ENCODE peak calls at places on chromosomes 3 and 15, in five cellular contexts. One of them, this sample, is unnamed.

GRCh38 chr15:38190501-38190900 is 62.1 kb upstream of the SPRED1 start:
- DNase-seq in neural progenitor cell: no peak
- DNase-seq in CD8-positive, alpha-beta T cell: no peak
- DNase-seq in upper lobe of right lung: no peak
- DNase-seq in tibial nerve: no peak
- DNase-seq in this sample: no peak

GRCh38 chr15:63310646-63311045 is 33.2 kb downstream of the APH1B start:
- DNase-seq in neural progenitor cell: no peak
- DNase-seq in CD8-positive, alpha-beta T cell: no peak
- DNase-seq in upper lobe of right lung: no peak
- DNase-seq in tibial nerve: no peak
- DNase-seq in this sample: no peak

GRCh38 chr3:55968331-55968730 is 481.2 kb upstream of the WNT5A start:
- DNase-seq in neural progenitor cell: no peak
- DNase-seq in CD8-positive, alpha-beta T cell: no peak
- DNase-seq in upper lobe of right lung: no peak
- DNase-seq in tibial nerve: no peak
- DNase-seq in this sample: no peak

GRCh38 chr3:165210132-165210531 is 13.9 kb upstream of the SLITRK3 start:
- DNase-seq in neural progenitor cell: no peak
- DNase-seq in CD8-positive, alpha-beta T cell: no peak
- DNase-seq in upper lobe of right lung: no peak
- DNase-seq in tibial nerve: no peak
- DNase-seq in this sample: no peak

GRCh38 chr15:31341501-31342195 is 15.0 kb downstream of the KLF13 start:
- DNase-seq in neural progenitor cell: no peak
- DNase-seq in CD8-positive, alpha-beta T cell: no peak
- DNase-seq in upper lobe of right lung: peak; percentile 48
- DNase-seq in tibial nerve: no peak
- DNase-seq in this sample: no peak

GRCh38 chr3:149180057-149180573 is 41.5 kb downstream of the CP start:
- DNase-seq in neural progenitor cell: no peak
- DNase-seq in CD8-positive, alpha-beta T cell: no peak
- DNase-seq in upper lobe of right lung: peak; percentile 67
- DNase-seq in tibial nerve: peak; percentile 98
- DNase-seq in this sample: peak; percentile 52

GRCh38 chr3:77885381-77885780 is 845.5 kb downstream of the ROBO2 start:
- DNase-seq in neural progenitor cell: no peak
- DNase-seq in CD8-positive, alpha-beta T cell: no peak
- DNase-seq in upper lobe of right lung: no peak
- DNase-seq in tibial nerve: no peak
- DNase-seq in this sample: no peak

GRCh38 chr15:87401986-87402385 is 854.6 kb downstream of the NTRK3 start:
- DNase-seq in neural progenitor cell: no peak
- DNase-seq in CD8-positive, alpha-beta T cell: no peak
- DNase-seq in upper lobe of right lung: no peak
- DNase-seq in tibial nerve: no peak
- DNase-seq in this sample: no peak

GRCh38 chr15:98970799-98971198 is 36.8 kb downstream of the PGPEP1L start:
- DNase-seq in neural progenitor cell: no peak
- DNase-seq in CD8-positive, alpha-beta T cell: no peak
- DNase-seq in upper lobe of right lung: no peak
- DNase-seq in tibial nerve: no peak
- DNase-seq in this sample: no peak

GRCh38 chr15:101306341-101307047 is 11.4 kb upstream of the SNRPA1 start:
- DNase-seq in neural progenitor cell: no peak
- DNase-seq in CD8-positive, alpha-beta T cell: no peak
- DNase-seq in upper lobe of right lung: peak; percentile 47
- DNase-seq in tibial nerve: no peak
- DNase-seq in this sample: no peak

GRCh38 chr3:9676780-9677179 is 26.9 kb upstream of the CPNE9 start:
- DNase-seq in neural progenitor cell: no peak
- DNase-seq in CD8-positive, alpha-beta T cell: no peak
- DNase-seq in upper lobe of right lung: no peak
- DNase-seq in tibial nerve: no peak
- DNase-seq in this sample: no peak

GRCh38 chr3:72332036-72332435 is 516.2 kb downstream of the SHQ1 start:
- DNase-seq in neural progenitor cell: no peak
- DNase-seq in CD8-positive, alpha-beta T cell: no peak
- DNase-seq in upper lobe of right lung: no peak
- DNase-seq in tibial nerve: no peak
- DNase-seq in this sample: no peak

GRCh38 chr15:25508369-25509002 is 69.7 kb upstream of the UBE3A start:
- DNase-seq in neural progenitor cell: peak; percentile 68
- DNase-seq in CD8-positive, alpha-beta T cell: no peak
- DNase-seq in upper lobe of right lung: no peak
- DNase-seq in tibial nerve: peak; percentile 7
- DNase-seq in this sample: no peak

GRCh38 chr15:70164156-70164900 is 66.6 kb upstream of the TLE3 start:
- DNase-seq in neural progenitor cell: no peak
- DNase-seq in CD8-positive, alpha-beta T cell: no peak
- DNase-seq in upper lobe of right lung: no peak
- DNase-seq in tibial nerve: no peak
- DNase-seq in this sample: peak; percentile 7

GRCh38 chr3:52819936-52820335 is 10.5 kb downstream of the ITIH4 start:
- DNase-seq in neural progenitor cell: peak; percentile 55
- DNase-seq in CD8-positive, alpha-beta T cell: no peak
- DNase-seq in upper lobe of right lung: no peak
- DNase-seq in tibial nerve: no peak
- DNase-seq in this sample: no peak

GRCh38 chr3:13515786-13516783 is 32.8 kb upstream of the FBLN2 start:
- DNase-seq in neural progenitor cell: no peak
- DNase-seq in CD8-positive, alpha-beta T cell: no peak
- DNase-seq in upper lobe of right lung: no peak
- DNase-seq in tibial nerve: peak; percentile 51
- DNase-seq in this sample: no peak

GRCh38 chr15:67691450-67691849 is 133.9 kb upstream of the SKOR1 start:
- DNase-seq in neural progenitor cell: peak; percentile 65
- DNase-seq in CD8-positive, alpha-beta T cell: no peak
- DNase-seq in upper lobe of right lung: no peak
- DNase-seq in tibial nerve: no peak
- DNase-seq in this sample: no peak

GRCh38 chr3:43709022-43709421 is 18.3 kb downstream of the ABHD5 start:
- DNase-seq in neural progenitor cell: no peak
- DNase-seq in CD8-positive, alpha-beta T cell: no peak
- DNase-seq in upper lobe of right lung: no peak
- DNase-seq in tibial nerve: peak; percentile 29
- DNase-seq in this sample: no peak

GRCh38 chr3:141388823-141389617 is 20.7 kb downstream of the ZBTB38 start:
- DNase-seq in neural progenitor cell: no peak
- DNase-seq in CD8-positive, alpha-beta T cell: no peak
- DNase-seq in upper lobe of right lung: no peak
- DNase-seq in tibial nerve: no peak
- DNase-seq in this sample: no peak

GRCh38 chr3:120350431-120350941 is 1.3 kb upstream of the LRRC58 start:
- DNase-seq in neural progenitor cell: no peak
- DNase-seq in CD8-positive, alpha-beta T cell: no peak
- DNase-seq in upper lobe of right lung: no peak
- DNase-seq in tibial nerve: peak; percentile 30
- DNase-seq in this sample: no peak

GRCh38 chr15:96331942-96332853 is 1.7 kb downstream of the NR2F2 start:
- DNase-seq in neural progenitor cell: peak; percentile 59
- DNase-seq in CD8-positive, alpha-beta T cell: no peak
- DNase-seq in upper lobe of right lung: peak; percentile 80
- DNase-seq in tibial nerve: peak; percentile 4
- DNase-seq in this sample: peak; percentile 24

GRCh38 chr15:38623744-38624143 is 59.1 kb upstream of the RASGRP1 start:
- DNase-seq in neural progenitor cell: no peak
- DNase-seq in CD8-positive, alpha-beta T cell: no peak
- DNase-seq in upper lobe of right lung: no peak
- DNase-seq in tibial nerve: no peak
- DNase-seq in this sample: no peak

GRCh38 chr3:79086514-79086913 is 681.3 kb downstream of the ROBO1 start:
- DNase-seq in neural progenitor cell: peak; percentile 79
- DNase-seq in CD8-positive, alpha-beta T cell: no peak
- DNase-seq in upper lobe of right lung: no peak
- DNase-seq in tibial nerve: peak; percentile 38
- DNase-seq in this sample: no peak

DNA sequence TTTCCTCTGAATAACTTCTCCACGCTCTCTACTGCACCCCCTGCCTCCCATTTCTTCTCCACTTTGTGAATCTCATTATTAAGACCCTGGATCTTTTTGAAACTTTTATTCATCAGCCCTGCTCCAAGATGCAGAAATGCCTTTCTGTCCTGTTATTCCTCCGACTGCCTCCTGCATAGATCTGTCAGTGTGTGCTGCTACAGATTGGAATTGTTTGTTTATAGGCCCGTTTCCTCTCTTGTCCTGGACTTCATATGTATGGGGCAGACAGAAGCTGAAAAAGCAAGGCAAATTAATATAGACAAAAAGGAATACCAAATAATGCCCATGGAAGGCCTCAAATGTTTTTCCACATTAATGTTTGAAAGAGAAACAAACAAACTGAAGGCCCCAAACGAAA is 8.6 kb downstream of the CHST2 start:
- DNase-seq in neural progenitor cell: no peak
- DNase-seq in CD8-positive, alpha-beta T cell: no peak
- DNase-seq in upper lobe of right lung: no peak
- DNase-seq in tibial nerve: no peak
- DNase-seq in this sample: no peak
- H3K27me3 ChIP-seq in neural progenitor cell: no peaks in the 10 kb centered on the region
- H3K27me3 ChIP-seq in CD8-positive, alpha-beta T cell: no peaks in the 10 kb centered on the region
- H3K27me3 ChIP-seq in upper lobe of right lung: no peaks in the 10 kb centered on the region
- H3K27me3 ChIP-seq in tibial nerve: no peaks in the 10 kb centered on the region
- H3K27me3 ChIP-seq in this sample: no peaks in the 10 kb centered on the region

GRCh38 chr3:16308727-16309126 is 43.7 kb downstream of the OXNAD1 start:
- DNase-seq in neural progenitor cell: no peak
- DNase-seq in CD8-positive, alpha-beta T cell: no peak
- DNase-seq in upper lobe of right lung: no peak
- DNase-seq in tibial nerve: no peak
- DNase-seq in this sample: no peak

GRCh38 chr3:16315623-16316022 is 50.6 kb downstream of the OXNAD1 start:
- DNase-seq in neural progenitor cell: no peak
- DNase-seq in CD8-positive, alpha-beta T cell: no peak
- DNase-seq in upper lobe of right lung: no peak
- DNase-seq in tibial nerve: no peak
- DNase-seq in this sample: no peak

GRCh38 chr3:16313955-16314645 is 49.1 kb downstream of the OXNAD1 start:
- DNase-seq in neural progenitor cell: no peak
- DNase-seq in CD8-positive, alpha-beta T cell: no peak
- DNase-seq in upper lobe of right lung: no peak
- DNase-seq in tibial nerve: no peak
- DNase-seq in this sample: no peak

GRCh38 chr3:16309558-16309957 is 44.5 kb downstream of the OXNAD1 start:
- DNase-seq in neural progenitor cell: no peak
- DNase-seq in CD8-positive, alpha-beta T cell: no peak
- DNase-seq in upper lobe of right lung: no peak
- DNase-seq in tibial nerve: no peak
- DNase-seq in this sample: no peak

DNA sequence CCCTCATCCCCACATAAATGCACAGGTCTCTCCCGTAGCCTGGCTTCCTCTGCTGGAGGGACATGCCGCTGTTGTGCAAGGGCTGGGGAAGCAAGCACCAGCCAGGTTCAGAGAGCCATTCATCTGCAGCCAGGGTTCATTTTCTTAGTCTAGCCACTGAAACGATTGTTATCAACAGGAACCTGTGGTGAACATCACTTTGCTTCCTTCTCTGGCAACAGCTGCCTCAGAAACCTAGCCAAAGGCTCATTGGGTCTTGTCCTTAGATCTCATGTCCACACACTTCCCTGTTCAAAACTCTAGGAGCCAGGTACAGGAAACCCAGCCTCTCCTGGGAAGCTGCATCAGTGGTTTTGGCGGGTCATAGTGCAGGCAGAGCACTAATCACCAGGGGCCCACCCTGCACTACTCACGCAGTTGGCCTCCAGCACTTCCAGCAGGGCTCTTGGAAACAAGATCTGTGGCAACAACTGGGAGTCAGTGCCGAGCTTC is 47.0 kb downstream of the OXNAD1 start:
- DNase-seq in neural progenitor cell: no peak
- DNase-seq in CD8-positive, alpha-beta T cell: peak; percentile 37
- DNase-seq in upper lobe of right lung: no peak
- DNase-seq in tibial nerve: peak; percentile 48
- DNase-seq in this sample: no peak
- H3K36me3 ChIP-seq in neural progenitor cell: no peaks in the 10 kb centered on the region
- H3K36me3 ChIP-seq in CD8-positive, alpha-beta T cell: peaks cover 32% of the 10 kb centered on the region
- H3K36me3 ChIP-seq in upper lobe of right lung: peaks cover 31% of the 10 kb centered on the region
- H3K36me3 ChIP-seq in tibial nerve: peaks cover 46% of the 10 kb centered on the region
- H3K36me3 ChIP-seq in this sample: no peaks in the 10 kb centered on the region

DNA sequence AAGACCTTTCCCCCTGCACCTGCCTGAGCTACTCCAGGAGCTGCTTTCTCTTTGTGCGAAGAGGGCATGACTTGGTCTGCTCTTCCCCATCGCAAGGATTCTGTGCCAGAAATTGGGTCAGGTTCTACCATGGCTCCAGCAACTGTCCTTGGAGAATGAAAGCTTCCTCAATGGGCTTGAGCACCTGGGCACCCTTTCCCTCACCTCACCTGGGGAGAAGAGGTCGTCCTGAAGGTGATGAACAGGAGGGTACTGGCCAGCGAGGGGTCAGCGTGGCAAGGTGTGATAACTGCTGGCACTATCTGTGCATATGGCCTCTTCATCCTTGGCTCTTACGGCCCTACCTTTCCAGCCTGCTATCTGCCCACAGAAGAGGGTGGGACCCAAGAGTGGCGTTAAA is 899 bp upstream of the RBM15B start:
- DNase-seq in neural progenitor cell: no peak
- DNase-seq in CD8-positive, alpha-beta T cell: no peak
- DNase-seq in upper lobe of right lung: no peak
- DNase-seq in tibial nerve: no peak
- DNase-seq in this sample: no peak
- H3K4me1 ChIP-seq in neural progenitor cell: peaks cover 38% of the 10 kb centered on the region
- H3K4me1 ChIP-seq in CD8-positive, alpha-beta T cell: peaks cover 54% of the 10 kb centered on the region
- H3K4me1 ChIP-seq in upper lobe of right lung: peaks cover 58% of the 10 kb centered on the region
- H3K4me1 ChIP-seq in tibial nerve: no peaks in the 10 kb centered on the region
- H3K4me1 ChIP-seq in this sample: peaks cover 4% of the 10 kb centered on the region

GRCh38 chr3:98717584-98717983 is 45.6 kb upstream of the ST3GAL6 start:
- DNase-seq in neural progenitor cell: no peak
- DNase-seq in CD8-positive, alpha-beta T cell: no peak
- DNase-seq in upper lobe of right lung: no peak
- DNase-seq in tibial nerve: no peak
- DNase-seq in this sample: no peak
- H3K27me3 ChIP-seq in neural progenitor cell: no peaks in the 10 kb centered on the region
- H3K27me3 ChIP-seq in CD8-positive, alpha-beta T cell: no peaks in the 10 kb centered on the region
- H3K27me3 ChIP-seq in upper lobe of right lung: no peaks in the 10 kb centered on the region
- H3K27me3 ChIP-seq in tibial nerve: no peaks in the 10 kb centered on the region
- H3K27me3 ChIP-seq in this sample: no peaks in the 10 kb centered on the region

DNA sequence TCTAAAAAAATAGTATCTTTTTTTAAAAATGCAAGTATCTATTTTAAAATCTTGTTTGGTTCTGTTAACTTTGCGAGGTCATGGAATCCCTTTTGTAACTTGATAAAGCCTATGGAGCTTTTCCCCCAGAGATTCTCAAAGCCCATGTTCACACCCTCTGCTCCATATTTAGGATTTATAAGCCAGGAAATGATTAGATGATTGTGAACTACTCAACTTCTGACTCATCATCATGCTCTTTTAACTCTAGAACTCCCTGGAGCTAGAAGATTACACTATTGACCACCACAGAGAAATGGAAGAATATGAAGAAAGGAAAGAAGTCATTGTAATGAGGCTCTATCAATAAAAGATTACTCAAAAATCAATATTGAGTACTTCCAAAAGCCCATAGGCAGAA is 55.9 kb upstream of the C3orf49 start:
- DNase-seq in neural progenitor cell: no peak
- DNase-seq in CD8-positive, alpha-beta T cell: no peak
- DNase-seq in upper lobe of right lung: no peak
- DNase-seq in tibial nerve: no peak
- DNase-seq in this sample: no peak
- H3K36me3 ChIP-seq in neural progenitor cell: no peaks in the 10 kb centered on the region
- H3K36me3 ChIP-seq in CD8-positive, alpha-beta T cell: no peaks in the 10 kb centered on the region
- H3K36me3 ChIP-seq in upper lobe of right lung: no peaks in the 10 kb centered on the region
- H3K36me3 ChIP-seq in tibial nerve: no peaks in the 10 kb centered on the region
- H3K36me3 ChIP-seq in this sample: no peaks in the 10 kb centered on the region

GRCh38 chr3:65952842-65953241 is 85.9 kb downstream of the MAGI1 start:
- DNase-seq in neural progenitor cell: no peak
- DNase-seq in CD8-positive, alpha-beta T cell: no peak
- DNase-seq in upper lobe of right lung: no peak
- DNase-seq in tibial nerve: no peak
- DNase-seq in this sample: no peak
- H3K4me1 ChIP-seq in neural progenitor cell: peaks cover 31% of the 10 kb centered on the region
- H3K4me1 ChIP-seq in CD8-positive, alpha-beta T cell: no peaks in the 10 kb centered on the region
- H3K4me1 ChIP-seq in upper lobe of right lung: peaks cover 55% of the 10 kb centered on the region
- H3K4me1 ChIP-seq in tibial nerve: no peaks in the 10 kb centered on the region
- H3K4me1 ChIP-seq in this sample: no peaks in the 10 kb centered on the region

This sample was measured in breast epithelium.